ENCODE peak calls at places on chromosomes 16 and 17, in four cellular contexts. S is cardiac muscle cell; V is PC-3; N is CD8-positive, alpha-beta T cell. M is an unnamed sample.

GRCh38 chr17:43949777-43950176 is 4.0 kb downstream of the PYY start:
- DNase-seq in S (no peak), V (no peak), N (no peak), M (no peak)

GRCh38 chr16:29318037-29318436 is 88.5 kb downstream of the NPIPB11 start:
- DNase-seq in S (no peak), V (no peak), N (no peak), M (no peak)

GRCh38 chr16:57617604-57618111 is 10.8 kb upstream of the ADGRG1 start:
- DNase-seq in S (no peak), V (no peak), N (no peak), M (no peak)

GRCh38 chr17:9037741-9038140 is 16.4 kb downstream of the NTN1 start:
- DNase-seq in S (no peak), V (no peak), N (no peak), M (no peak)

GRCh38 chr16:61791465-61791864 is 244.8 kb downstream of the CDH8 start:
- DNase-seq in S (no peak), V (no peak), N (no peak), M (no peak)

GRCh38 chr16:71811261-71811803 is 2.7 kb upstream of the AP1G1 start:
- DNase-seq in S (no peak), V (no peak), N (no peak), M (no peak)

GRCh38 chr16:59905628-59906027 is 1171.5 kb upstream of the GOT2 start:
- DNase-seq in S (no peak), V (peak; percentile 50), N (no peak), M (no peak)

GRCh38 chr17:49210158-49211029 is at the start of the genes ABI3 and GNGT2:
- DNase-seq in S (no peak), V (no peak), N (peak; percentile 43), M (peak; percentile 90)

GRCh38 chr17:44487170-44487569 is 16.0 kb downstream of the GPATCH8 start:
- DNase-seq in S (no peak), V (no peak), N (no peak), M (no peak)

GRCh38 chr16:85634747-85635544 is 21.8 kb downstream of the GSE1 start:
- DNase-seq in S (no peak), V (no peak), N (no peak), M (no peak)

GRCh38 chr17:46742539-46743270 is 75.8 kb downstream of the WNT3 start:
- DNase-seq in S (peak; percentile 48), V (peak; percentile 93), N (no peak), M (no peak)

GRCh38 chr16:30949655-30950515 is 1.0 kb downstream of the ORAI3 start:
- DNase-seq in S (peak; percentile 66), V (peak; percentile 20), N (no peak), M (peak; percentile 70)
- TF ChIP-seq CTCF in S (no peak), V (no peak), N (no peak), M (peak; percentile 30)

DNA sequence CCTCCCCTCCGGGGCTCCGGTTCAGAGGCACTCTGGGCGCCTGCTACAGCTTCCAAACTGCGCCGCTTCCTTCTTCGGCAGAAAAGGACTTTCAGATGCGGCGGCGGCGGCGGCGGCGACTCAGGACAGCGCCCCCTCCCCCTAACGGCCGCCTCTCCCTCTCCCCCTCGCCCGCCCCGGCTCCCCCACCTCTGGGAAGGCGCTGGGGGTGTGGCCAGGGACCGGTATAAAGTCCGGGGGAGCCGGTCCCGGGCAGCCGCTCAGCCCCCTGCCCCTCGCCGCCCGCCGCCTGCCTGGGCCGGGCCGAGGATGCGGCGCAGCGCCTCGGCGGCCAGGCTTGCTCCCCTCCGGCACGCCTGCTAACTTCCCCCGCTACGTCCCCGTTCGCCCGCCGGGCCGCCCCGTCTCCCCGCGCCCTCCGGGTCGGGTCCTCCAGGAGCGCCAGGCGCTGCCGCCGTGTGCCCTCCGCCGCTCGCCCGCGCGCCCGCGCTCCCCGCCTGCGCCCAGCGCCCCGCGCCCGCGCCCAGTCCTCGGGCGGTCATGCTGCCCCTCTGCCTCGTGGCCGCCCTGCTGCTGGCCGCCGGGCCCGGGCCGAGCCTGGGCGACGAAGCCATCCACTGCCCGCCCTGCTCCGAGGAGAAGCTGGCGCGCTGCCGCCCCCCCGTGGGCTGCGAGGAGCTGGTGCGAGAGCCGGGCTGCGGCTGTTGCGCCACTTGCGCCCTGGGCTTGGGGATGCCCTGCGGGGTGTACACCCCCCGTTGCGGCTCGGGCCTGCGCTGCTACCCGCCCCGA is at the start of gene IGFBP4:
- DNase-seq in S (peak; percentile 88), V (peak; percentile 62), N (peak; percentile 55), M (peak; percentile 86)
- TF ChIP-seq CTCF in S (peak; percentile 43), V (peak; percentile 38), N (peak; percentile 30), M (peak; percentile 79)

GRCh38 chr16:30650369-30651123 is at the start of gene PRR14:
- DNase-seq in S (peak; percentile 99), V (peak; percentile 97), N (peak; percentile 97), M (peak; percentile 95)
- TF ChIP-seq CTCF in S (no peak), V (no peak), N (no peak), M (no peak)

GRCh38 chr17:27810211-27810901 is 10.0 kb upstream of the NOS2 start:
- DNase-seq in S (no peak), V (no peak), N (no peak), M (peak; percentile 63)
- TF ChIP-seq CTCF in S (no peak), V (no peak), N (no peak), M (no peak)

GRCh38 chr17:66255527-66255971 is 26.3 kb upstream of the APOH start:
- DNase-seq in S (no peak), V (no peak), N (no peak), M (no peak)

GRCh38 chr17:66260688-66261087 is 31.5 kb upstream of the APOH start:
- DNase-seq in S (no peak), V (no peak), N (no peak), M (no peak)

GRCh38 chr17:66260265-66260664 is 31.1 kb upstream of the APOH start:
- DNase-seq in S (no peak), V (no peak), N (no peak), M (no peak)

GRCh38 chr17:66250686-66251085 is 21.5 kb upstream of the APOH start:
- DNase-seq in S (no peak), V (no peak), N (no peak), M (no peak)

GRCh38 chr17:66255112-66255511 is 25.9 kb upstream of the APOH start:
- DNase-seq in S (peak; percentile 73), V (peak; percentile 93), N (peak; percentile 13), M (peak; percentile 31)
- TF ChIP-seq CTCF in S (peak; percentile 77), V (peak; percentile 96), N (peak; percentile 77), M (peak; percentile 33)

GRCh38 chr17:68074279-68074678 is 38.7 kb downstream of the KPNA2 start:
- DNase-seq in S (no peak), V (no peak), N (no peak), M (no peak)
- TF ChIP-seq CTCF in S (no peak), V (no peak), N (no peak), M (no peak)

DNA sequence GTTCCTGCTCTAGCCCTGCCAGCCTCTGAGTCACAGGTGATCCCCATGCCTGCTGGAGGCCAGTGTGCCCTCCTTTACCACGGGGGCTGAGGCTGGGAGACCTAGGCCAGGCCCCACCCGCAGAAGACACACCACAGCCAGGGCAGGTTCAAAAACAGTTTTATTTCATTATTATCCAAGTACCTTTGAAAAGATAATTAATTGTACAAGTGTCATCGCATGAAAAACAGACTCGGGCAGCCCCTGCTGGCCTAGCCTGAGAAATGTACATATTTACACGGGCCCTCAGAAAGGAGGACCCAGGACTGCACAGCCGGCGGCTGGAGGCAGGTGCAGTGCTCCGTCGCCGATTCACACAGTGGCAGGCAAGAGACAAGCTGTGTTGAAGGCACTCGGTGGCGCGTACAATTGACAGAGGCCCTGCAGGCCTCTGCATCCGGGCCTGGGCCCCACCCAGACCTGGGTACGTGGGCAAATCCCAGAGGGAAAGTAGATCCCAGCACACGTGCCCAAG is 4.4 kb downstream of the PDIA2 start:
- DNase-seq in S (no peak), V (no peak), N (no peak), M (no peak)
- TF ChIP-seq CTCF in S (no peak), V (no peak), N (no peak), M (no peak)

GRCh38 chr17:73901661-73902415 is 257.6 kb upstream of the SDK2 start:
- DNase-seq in S (peak; percentile 40), V (no peak), N (no peak), M (peak; percentile 12)
- TF ChIP-seq CTCF in S (no peak), V (no peak), N (no peak), M (no peak)

DNA sequence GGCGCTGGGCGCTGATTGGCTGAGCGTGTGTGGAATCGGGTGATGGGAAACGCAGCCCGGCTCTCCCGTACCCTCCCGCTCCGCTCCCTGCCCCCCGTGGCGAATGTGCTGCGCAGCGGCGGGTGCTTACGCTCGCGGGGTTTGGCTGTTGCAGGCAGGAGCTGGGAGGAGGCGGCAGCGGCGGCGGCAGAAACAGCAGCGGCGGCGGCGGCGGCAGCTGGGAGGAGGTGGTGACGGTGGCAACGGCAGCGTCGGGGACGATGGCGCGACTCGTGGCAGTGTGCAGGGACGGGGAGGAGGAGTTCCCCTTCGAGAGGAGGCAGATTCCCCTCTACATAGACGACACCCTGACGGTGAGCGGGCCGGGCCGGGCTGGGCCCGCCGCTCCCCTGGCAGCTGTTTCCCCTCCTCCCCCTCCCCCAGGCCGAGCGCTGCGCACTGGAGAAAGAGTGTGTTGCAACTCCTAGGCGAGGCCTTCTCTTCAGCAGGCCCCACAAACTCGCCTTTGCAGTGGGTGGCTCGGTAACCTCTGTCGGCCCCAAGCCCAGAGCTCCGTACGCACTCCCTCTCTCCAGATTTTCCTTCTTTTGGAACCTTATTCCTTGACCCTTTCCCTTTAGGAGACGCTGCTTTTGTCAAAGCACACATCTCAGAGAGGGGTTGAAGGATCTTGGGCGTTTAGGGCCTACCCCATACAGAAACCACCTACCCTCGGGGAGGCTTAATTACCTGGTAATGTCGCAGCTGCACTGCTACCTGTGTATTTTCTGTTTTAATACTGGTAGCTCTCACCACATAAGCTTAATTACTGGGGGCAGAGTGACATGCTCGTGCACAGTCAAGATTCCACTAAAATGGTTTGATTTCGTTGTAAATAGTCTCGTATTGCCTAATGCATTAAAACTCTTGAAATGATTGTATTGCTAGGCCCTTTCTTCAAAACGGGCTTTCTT is 1.0 kb downstream of the GGNBP2 start:
- DNase-seq in S (peak; percentile 98), V (peak; percentile 93), N (peak; percentile 92), M (peak; percentile 97)
- TF ChIP-seq CTCF in S (no peak), V (no peak), N (no peak), M (peak; percentile 14)